ENCODE peak calls at places on chromosomes 13 and 19, in four cellular contexts. F, J, M and O are unnamed samples.

GRCh38 chr19:49004964-49005614 is 11.4 kb downstream of the RUVBL2 start:
- DNase-seq in J (no peak), F (no peak), M (no peak), O (no peak)

GRCh38 chr19:40599331-40600085 is 1.7 kb upstream of the LTBP4 start:
- DNase-seq in F (no peak), M (no peak), J (no peak), O (no peak)

GRCh38 chr19:2800506-2800905 is 15.2 kb downstream of the THOP1 start:
- DNase-seq in J (no peak), M (no peak), F (no peak), O (no peak)

GRCh38 chr13:74251778-74252519 is 117.7 kb upstream of the KLF12 start:
- DNase-seq in J (no peak), M (no peak), F (peak; percentile 54), O (no peak)

GRCh38 chr13:50071399-50071798 is 56.2 kb downstream of the KCNRG start:
- DNase-seq in J (no peak), M (no peak), F (no peak), O (no peak)

GRCh38 chr13:75312884-75313520 is 169.0 kb downstream of the TBC1D4 start:
- DNase-seq in M (no peak), J (no peak), F (no peak), O (no peak)

GRCh38 chr13:29909975-29910674 is 59.7 kb upstream of the UBL3 start:
- DNase-seq in J (no peak), F (no peak), M (no peak), O (no peak)

GRCh38 chr13:111893607-111894443 is 173.1 kb upstream of the SOX1 start:
- DNase-seq in F (peak; percentile 35), M (no peak), J (no peak), O (no peak)

GRCh38 chr19:10193666-10194499 is 870 bp downstream of the DNMT1 start:
- DNase-seq in M (no peak), J (no peak), F (no peak), O (peak; percentile 63)

GRCh38 chr13:42405665-42406390 is 133.9 kb downstream of the AKAP11 start:
- DNase-seq in J (no peak), M (no peak), F (no peak), O (peak; percentile 14)

GRCh38 chr13:48646791-48647190 is 6.9 kb upstream of the CYSLTR2 start:
- DNase-seq in J (no peak), M (no peak), F (no peak), O (no peak)

GRCh38 chr19:8307400-8307964 is 676 bp downstream of the CD320 start:
- DNase-seq in J (no peak), M (peak; percentile 21), F (peak; percentile 35), O (no peak)

GRCh38 chr13:111035861-111036260 is 79.2 kb upstream of the ARHGEF7 start:
- DNase-seq in M (no peak), J (no peak), F (no peak), O (no peak)

GRCh38 chr19:35170359-35171061 is 16.0 kb downstream of the FXYD5 start:
- DNase-seq in J (no peak), M (no peak), F (no peak), O (no peak)

GRCh38 chr19:4503224-4504170 is 14.8 kb downstream of the PLIN4 start:
- DNase-seq in F (no peak), M (no peak), J (no peak), O (no peak)

GRCh38 chr13:46530084-46530935 is 22.7 kb upstream of the LRCH1 start:
- DNase-seq in M (no peak), F (no peak), J (peak; percentile 67), O (no peak)

GRCh38 chr19:8212212-8212611 is 3.0 kb downstream of the CERS4 start:
- DNase-seq in M (no peak), J (no peak), F (no peak), O (no peak)

GRCh38 chr19:53982056-53982455 is 9.4 kb upstream of the CACNG6 start:
- DNase-seq in F (no peak), J (no peak), M (no peak), O (no peak)